ENCODE peak calls at places on chromosome 12, in four cellular contexts. D, S, T and R are unnamed samples.

GRCh38 chr12:121144416-121144914 is 11.8 kb downstream of the P2RX7 start:
- DNase-seq in T (no peak), S (no peak), D (no peak), R (no peak)

GRCh38 chr12:22529281-22530060 is 14.9 kb downstream of the C2CD5 start:
- DNase-seq in D (peak), S (peak), T (peak), R (no peak)

GRCh38 chr12:89307665-89308253 is 44.5 kb downstream of the DUSP6 start:
- DNase-seq in S (no peak), T (no peak), D (no peak), R (no peak)

GRCh38 chr12:43740511-43741100 is 18.0 kb downstream of the PUS7L start:
- DNase-seq in D (no peak), S (no peak), T (no peak), R (no peak)

GRCh38 chr12:47715393-47715876 is 9.6 kb upstream of the RPAP3 start:
- DNase-seq in S (peak), T (peak), D (peak), R (peak)

GRCh38 chr12:96425321-96425720 is 25.1 kb upstream of the CDK17 start:
- DNase-seq in T (no peak), D (no peak), S (no peak), R (no peak)

GRCh38 chr12:131274906-131275305 is 321.2 kb downstream of the ADGRD1 start:
- DNase-seq in D (no peak), T (no peak), S (no peak), R (no peak)

GRCh38 chr12:93009533-93009932 is 80.4 kb upstream of the EEA1 start:
- DNase-seq in T (no peak), D (no peak), S (no peak), R (no peak)

GRCh38 chr12:206746-207440 is 7.1 kb downstream of the SLC6A12 start:
- DNase-seq in D (no peak), S (no peak), T (no peak), R (no peak)

GRCh38 chr12:120075034-120075616 is 41.4 kb downstream of the RAB35 start:
- DNase-seq in S (no peak), T (no peak), D (no peak), R (no peak)

GRCh38 chr12:53501615-53502181 is 615 bp downstream of the TARBP2 start:
- DNase-seq in T (no peak), S (no peak), D (no peak), R (no peak)

GRCh38 chr12:3267690-3268089 is 190.5 kb downstream of the TSPAN9 start:
- DNase-seq in T (no peak), D (no peak), S (no peak), R (no peak)

GRCh38 chr12:109278912-109279311 is 30.2 kb downstream of the FOXN4 start:
- DNase-seq in D (no peak), S (no peak), T (no peak), R (no peak)

GRCh38 chr12:69467400-69467799 is 2.8 kb upstream of the FRS2 start:
- DNase-seq in D (no peak), T (no peak), S (no peak), R (no peak)

GRCh38 chr12:69645031-69645430 is 34.3 kb upstream of the LRRC10 start:
- DNase-seq in D (no peak), S (no peak), T (no peak), R (no peak)

GRCh38 chr12:13661005-13661887 is 320.2 kb downstream of the GRIN2B start:
- DNase-seq in D (peak), S (peak), T (peak), R (peak)

GRCh38 chr12:113174461-113175384 is 10.6 kb downstream of the DDX54 start:
- DNase-seq in S (peak), T (peak), D (peak), R (no peak)

GRCh38 chr12:69284131-69284530 is 44.8 kb downstream of the CPSF6 start:
- DNase-seq in S (peak), D (peak), T (peak), R (peak)

GRCh38 chr12:88955541-88955940 is 375.3 kb upstream of the KITLG start:
- DNase-seq in D (no peak), S (no peak), T (no peak), R (no peak)

GRCh38 chr12:29990971-29991370 is 207.2 kb upstream of the TMTC1 start:
- DNase-seq in S (no peak), T (no peak), D (no peak), R (no peak)

GRCh38 chr12:47725091-47725772 is at the start of gene ENDOU:
- DNase-seq in D (no peak), S (no peak), T (no peak), R (no peak)

GRCh38 chr12:49030119-49030518 is 11.5 kb upstream of the PRKAG1 start:
- DNase-seq in T (no peak), D (no peak), S (peak), R (no peak)
- TF ChIP-seq ELF1 in T (no peak), D (no peak), S (no peak), R (no peak)

GRCh38 chr12:51390457-51391046 is 654 bp downstream of the GALNT6 start:
- DNase-seq in D (no peak), T (no peak), S (no peak), R (no peak)

GRCh38 chr12:51388826-51389225 is 2.4 kb downstream of the GALNT6 start:
- DNase-seq in D (no peak), T (no peak), S (no peak), R (no peak)

GRCh38 chr12:51388066-51388799 is 3.0 kb downstream of the GALNT6 start:
- DNase-seq in T (no peak), S (peak), D (peak), R (no peak)

GRCh38 chr12:51391047-51391837 is at the start of gene GALNT6:
- DNase-seq in S (peak), D (peak), T (no peak), R (no peak)

GRCh38 chr12:51389302-51389999 is 1.8 kb downstream of the GALNT6 start:
- DNase-seq in S (no peak), T (no peak), D (peak), R (no peak)
- TF ChIP-seq ELF1 in S (no peak), T (no peak), D (no peak), R (no peak)

GRCh38 chr12:116354534-116354933 is 77.0 kb upstream of the MED13L start:
- DNase-seq in D (no peak), T (no peak), S (no peak), R (no peak)
- TF ChIP-seq ELF1 in D (no peak), T (no peak), S (no peak), R (no peak)

GRCh38 chr12:9647825-9648700 is 21.4 kb upstream of the CLEC2D start:
- DNase-seq in S (peak), D (peak), T (peak), R (no peak)

GRCh38 chr12:9648701-9649531 is 20.6 kb upstream of the CLEC2D start:
- DNase-seq in D (no peak), T (no peak), S (no peak), R (no peak)

GRCh38 chr12:9651265-9651729 is 18.2 kb upstream of the CLEC2D start:
- DNase-seq in D (no peak), T (no peak), S (no peak), R (no peak)

GRCh38 chr12:9646794-9647622 is 22.5 kb upstream of the CLEC2D start:
- DNase-seq in S (no peak), T (no peak), D (no peak), R (no peak)

GRCh38 chr12:9649532-9649940 is 20.0 kb upstream of the CLEC2D start:
- DNase-seq in D (no peak), T (no peak), S (no peak), R (no peak)
- TF ChIP-seq ELF1 in D (no peak), T (no peak), S (no peak), R (no peak)

GRCh38 chr12:6936378-6936638 is 7.3 kb upstream of the RNU7-1 start:
- DNase-seq in T (no peak), D (no peak), S (no peak), R (no peak)
- TF ChIP-seq ELF1 in T (no peak), D (no peak), S (no peak), R (no peak)

GRCh38 chr12:40693503-40693863 is 1.2 kb downstream of the CNTN1 start:
- DNase-seq in D (no peak), T (no peak), S (peak), R (peak)

GRCh38 chr12:40691913-40692616 is at the start of gene CNTN1:
- DNase-seq in T (no peak), S (peak), D (peak), R (peak)

GRCh38 chr12:40701756-40702155 is 9.5 kb downstream of the CNTN1 start:
- DNase-seq in T (no peak), D (no peak), S (no peak), R (no peak)

GRCh38 chr12:40692617-40693502 is 621 bp downstream of the CNTN1 start:
- DNase-seq in S (peak), T (no peak), D (no peak), R (no peak)

GRCh38 chr12:40697566-40698257 is 5.5 kb downstream of the CNTN1 start:
- DNase-seq in D (no peak), S (peak), T (no peak), R (no peak)
- TF ChIP-seq ELF1 in D (no peak), S (no peak), T (no peak), R (no peak)

GRCh38 chr12:95385246-95385645 is 88.7 kb upstream of the METAP2 start:
- DNase-seq in D (no peak), T (no peak), S (no peak), R (no peak)
- TF ChIP-seq ELF1 in D (no peak), T (no peak), S (no peak), R (no peak)